ENCODE peak calls at places on chromosome 16, in eight cellular contexts. B, M, A, G, Z, S, J and N are unnamed samples.

GRCh38 chr16:2465653-2466415 is 5.3 kb upstream of the NTN3 start:
- ATAC-seq in M (no peak), A (no peak), J (no peak), G (no peak), B (no peak), S (no peak), Z (no peak), N (no peak)

GRCh38 chr16:69031877-69032301 is 73.6 kb upstream of the HAS3 start:
- ATAC-seq in B (no peak), S (no peak), M (no peak), G (no peak), J (no peak), Z (no peak), A (no peak), N (no peak)

GRCh38 chr16:75289189-75289588 is 37.8 kb upstream of the BCAR1 start:
- ATAC-seq in B (no peak), M (no peak), J (no peak), A (no peak), Z (peak), G (no peak), S (peak), N (peak)

GRCh38 chr16:56669005-56669839 is at the start of gene MT1H:
- ATAC-seq in G (peak), S (peak), B (peak), A (no peak), M (no peak), J (peak), Z (no peak), N (peak)

GRCh38 chr16:14658063-14658462 is 25.3 kb downstream of the BFAR start:
- ATAC-seq in G (peak), S (peak), M (no peak), B (no peak), Z (no peak), J (no peak), A (peak), N (no peak)

GRCh38 chr16:49755716-49756115 is 100.2 kb downstream of the ZNF423 start:
- ATAC-seq in M (no peak), G (no peak), Z (no peak), S (no peak), B (no peak), J (no peak), A (no peak), N (no peak)

GRCh38 chr16:56269824-56270684 is 78.8 kb downstream of the GNAO1 start:
- ATAC-seq in B (no peak), J (no peak), S (peak), G (no peak), M (no peak), A (peak), Z (peak), N (peak)

GRCh38 chr16:718922-719321 is 2.0 kb upstream of the ANTKMT start:
- ATAC-seq in B (no peak), Z (no peak), J (no peak), S (no peak), A (no peak), G (no peak), M (no peak), N (no peak)

GRCh38 chr16:23842137-23842600 is 6.4 kb downstream of the PRKCB start:
- ATAC-seq in S (no peak), M (peak), B (no peak), G (peak), Z (no peak), A (no peak), J (peak), N (no peak)

GRCh38 chr16:2177101-2177500 is 19.3 kb downstream of the CASKIN1 start:
- ATAC-seq in A (no peak), J (no peak), M (no peak), Z (no peak), S (no peak), B (no peak), G (no peak), N (no peak)

GRCh38 chr16:21603920-21604319 is 4.5 kb downstream of the METTL9 start:
- ATAC-seq in B (no peak), J (no peak), Z (no peak), S (no peak), A (no peak), M (no peak), G (no peak), N (no peak)

GRCh38 chr16:85234310-85235235 is 122.3 kb upstream of the CIBAR2 start:
- ATAC-seq in A (peak), M (no peak), B (no peak), G (no peak), J (no peak), Z (peak), S (peak), N (peak)

GRCh38 chr16:2429771-2430663 is 770 bp downstream of the CCNF start:
- ATAC-seq in J (peak), M (no peak), G (no peak), A (peak), Z (no peak), B (no peak), S (no peak), N (no peak)

GRCh38 chr16:87850009-87851006 is 19.0 kb downstream of the SLC7A5 start:
- ATAC-seq in M (peak), B (peak), J (peak), A (peak), S (no peak), G (peak), Z (no peak), N (no peak)

GRCh38 chr16:47971225-47971624 is 184.6 kb downstream of the ABCC12 start:
- ATAC-seq in M (no peak), J (no peak), Z (no peak), G (no peak), B (no peak), A (no peak), S (no peak), N (no peak)

GRCh38 chr16:5056347-5056746 is 9.4 kb downstream of the C16orf89 start:
- ATAC-seq in A (peak), B (peak), J (peak), S (peak), Z (no peak), M (peak), G (peak), N (no peak)

GRCh38 chr16:693364-693763 is 3.2 kb upstream of the WDR24 start:
- ATAC-seq in S (no peak), G (no peak), B (no peak), M (no peak), A (no peak), Z (no peak), J (no peak), N (no peak)

GRCh38 chr16:3595521-3596021 is 15.8 kb downstream of the SLX4 start:
- ATAC-seq in A (no peak), S (no peak), J (no peak), M (no peak), Z (no peak), B (no peak), G (no peak), N (no peak)

GRCh38 chr16:22055881-22056280 is 36.5 kb upstream of the VWA3A start:
- ATAC-seq in A (no peak), M (peak), J (no peak), Z (no peak), G (no peak), B (no peak), S (no peak), N (no peak)

GRCh38 chr16:81483064-81483969 is 38.7 kb downstream of the CMIP start:
- ATAC-seq in M (no peak), B (no peak), G (no peak), A (no peak), S (no peak), Z (no peak), J (no peak), N (no peak)

GRCh38 chr16:89408315-89408714 is 82.0 kb downstream of the ANKRD11 start:
- ATAC-seq in G (no peak), B (no peak), A (no peak), S (peak), J (no peak), M (no peak), Z (peak), N (peak)

GRCh38 chr16:28839899-28840298 is 6.2 kb downstream of the TUFM start:
- ATAC-seq in M (no peak), S (no peak), Z (no peak), J (no peak), G (no peak), B (no peak), A (no peak), N (no peak)

GRCh38 chr16:85449195-85449884 is 163.8 kb upstream of the GSE1 start:
- ATAC-seq in M (no peak), G (peak), S (no peak), B (no peak), J (no peak), Z (no peak), A (no peak), N (no peak)

GRCh38 chr16:79287424-79287917 is 313.1 kb downstream of the MAF start:
- ATAC-seq in Z (peak), A (no peak), G (no peak), M (no peak), J (no peak), B (no peak), S (no peak), N (no peak)

GRCh38 chr16:67805718-67806427 is 487 bp downstream of the RANBP10 start:
- ATAC-seq in Z (peak), B (no peak), S (peak), G (no peak), A (peak), M (no peak), J (no peak), N (no peak)

GRCh38 chr16:30108059-30108855 is 5.1 kb downstream of the GDPD3 start:
- ATAC-seq in B (no peak), G (no peak), S (no peak), J (no peak), Z (no peak), M (no peak), A (no peak), N (no peak)